ENCODE peak calls at places on chromosomes 5 and 9, in four cellular contexts. Q is HL-60; O is cardiac fibroblast; Z is activated CD4-positive, alpha-beta T cell treated with anti-CD3 and anti-CD28 coated beads, Interleukin-2, amount 50 U/mL, for 1 hour. W is an unnamed sample.
A peak's percentile ranks its signal among the peaks of the same experiment; 100 is the strongest.

GRCh38 chr9:121053544-121053943 is 3.5 kb upstream of the C5 start:
- DNase-seq in Q (no peak), O (no peak), Z (no peak), W (no peak)

GRCh38 chr5:68116868-68117411 is 98.6 kb upstream of the PIK3R1 start:
- DNase-seq in Z (no peak), Q (no peak), O (no peak), W (no peak)

GRCh38 chr9:132141364-132141947 is 20.4 kb upstream of the NTNG2 start:
- DNase-seq in Z (no peak), Q (no peak), O (no peak), W (no peak)

GRCh38 chr9:30301271-30301963 is 2083.0 kb upstream of the ACO1 start:
- DNase-seq in Q (peak; percentile 45), Z (no peak), O (no peak), W (no peak)

GRCh38 chr9:6417186-6417585 is 4.2 kb downstream of the UHRF2 start:
- DNase-seq in Q (peak; percentile 45), O (peak; percentile 46), Z (no peak), W (no peak)

GRCh38 chr9:4927043-4927471 is 58.0 kb upstream of the JAK2 start:
- DNase-seq in Z (no peak), O (peak; percentile 22), Q (no peak), W (no peak)

GRCh38 chr5:43572357-43572756 is 15.5 kb upstream of the PAIP1 start:
- DNase-seq in O (peak; percentile 22), Q (no peak), Z (no peak), W (no peak)

GRCh38 chr5:75568202-75568601 is 43.1 kb upstream of the ANKDD1B start:
- DNase-seq in Q (no peak), Z (no peak), O (no peak), W (no peak)

GRCh38 chr5:172864747-172865146 is 30.7 kb downstream of the ERGIC1 start:
- DNase-seq in Z (no peak), O (no peak), Q (no peak), W (no peak)

GRCh38 chr9:111896942-111897830 is 572 bp downstream of the UGCG start:
- DNase-seq in Q (peak; percentile 45), Z (peak; percentile 49), O (peak; percentile 55), W (no peak)